ENCODE peak calls at places on chromosomes 2 and 18, in seven cellular contexts. K is renal cortical epithelial cell, O is HFFc6, F is ascending aorta, T is endothelial cell, A is hepatic stellate cell, I is Ammon's horn. X is an unnamed sample.

GRCh38 chr2:176956791-176957190 is 255.8 kb upstream of the HNRNPA3 start:
- DNase-seq in A (no peak), K (no peak), O (no peak), F (no peak), I (no peak), T (no peak), X (no peak)

GRCh38 chr2:37771600-37772088 is 100.2 kb upstream of the CDC42EP3 start:
- DNase-seq in I (peak; percentile 63), A (no peak), F (no peak), T (no peak), O (peak; percentile 79), K (no peak), X (peak; percentile 14)

GRCh38 chr2:203623104-203623503 is 83.3 kb upstream of the CD28 start:
- DNase-seq in O (peak; percentile 95), T (no peak), I (no peak), A (peak; percentile 89), F (no peak), K (peak; percentile 79), X (no peak)

GRCh38 chr2:208172125-208172524 is 8.7 kb upstream of the CRYGA start:
- DNase-seq in T (no peak), O (no peak), A (no peak), I (peak; percentile 31), F (no peak), K (no peak), X (no peak)

GRCh38 chr2:149661844-149662243 is 74.3 kb upstream of the MMADHC start:
- DNase-seq in F (no peak), K (peak; percentile 76), A (peak; percentile 1), T (no peak), O (peak; percentile 59), I (no peak), X (no peak)

GRCh38 chr2:7523557-7524210 is 606.5 kb downstream of the RNF144A start:
- DNase-seq in I (no peak), F (no peak), O (peak; percentile 1), T (no peak), K (no peak), A (no peak), X (no peak)

GRCh38 chr2:69742170-69742952 is 427 bp downstream of the ANXA4 start:
- DNase-seq in T (no peak), F (no peak), A (peak; percentile 31), I (no peak), O (no peak), K (no peak), X (no peak)

GRCh38 chr18:67600181-67600631 is 83.7 kb upstream of the DSEL start:
- DNase-seq in O (peak; percentile 67), F (no peak), A (peak; percentile 66), K (peak; percentile 98), I (no peak), T (no peak), X (no peak)

GRCh38 chr2:6777626-6778025 is 88.1 kb downstream of the CMPK2 start:
- DNase-seq in A (no peak), F (no peak), O (no peak), T (no peak), K (no peak), I (no peak), X (no peak)

GRCh38 chr2:12759248-12759647 is 42.5 kb downstream of the TRIB2 start:
- DNase-seq in O (peak; percentile 92), T (no peak), F (no peak), I (peak; percentile 13), K (peak; percentile 66), A (peak; percentile 34), X (no peak)

GRCh38 chr2:75074228-75074627 is 115.8 kb downstream of the POLE4 start:
- DNase-seq in K (no peak), F (no peak), I (no peak), T (no peak), A (no peak), O (no peak), X (no peak)

GRCh38 chr18:2818281-2818680 is 28.5 kb upstream of the EMILIN2 start:
- DNase-seq in I (no peak), F (no peak), O (no peak), T (no peak), A (no peak), K (no peak), X (no peak)

GRCh38 chr18:48743046-48743445 is 204.2 kb downstream of the CTIF start:
- DNase-seq in O (peak; percentile 69), T (no peak), F (peak; percentile 60), I (peak; percentile 74), A (no peak), K (no peak), X (peak; percentile 27)

GRCh38 chr2:240936106-240936505 is 30.0 kb downstream of the CROCC2 start:
- DNase-seq in F (no peak), K (no peak), O (no peak), T (no peak), I (no peak), A (no peak), X (no peak)

GRCh38 chr2:65349863-65350262 is 82.5 kb downstream of the SPRED2 start:
- DNase-seq in F (no peak), I (no peak), K (no peak), A (peak; percentile 42), O (peak; percentile 27), T (peak; percentile 27), X (no peak)

GRCh38 chr18:3213231-3214059 is 6.3 kb downstream of the MYOM1 start:
- DNase-seq in O (no peak), F (no peak), T (no peak), I (no peak), K (no peak), A (peak; percentile 50), X (no peak)

GRCh38 chr2:60612028-60612427 is 58.6 kb upstream of the BCL11A start:
- DNase-seq in A (no peak), K (no peak), T (peak; percentile 28), I (no peak), F (no peak), O (no peak), X (no peak)

GRCh38 chr2:193584522-193584938 is 1389.8 kb upstream of the TMEFF2 start:
- DNase-seq in I (no peak), A (no peak), O (no peak), K (peak; percentile 42), T (peak; percentile 21), F (no peak), X (no peak)

GRCh38 chr2:43199492-43200481 is 26.6 kb downstream of the ZFP36L2 start:
- DNase-seq in F (no peak), A (no peak), O (no peak), I (no peak), T (no peak), K (peak; percentile 73), X (no peak)

GRCh38 chr2:233990261-233990798 is 60.2 kb upstream of the SPP2 start:
- DNase-seq in O (no peak), F (no peak), I (no peak), T (no peak), A (no peak), K (peak; percentile 68), X (no peak)

GRCh38 chr2:128565441-128565840 is 246.8 kb upstream of the HS6ST1 start:
- DNase-seq in K (no peak), T (no peak), O (no peak), I (no peak), A (no peak), F (no peak), X (no peak)

GRCh38 chr2:127670055-127670956 is 5.0 kb downstream of the LIMS2 start:
- DNase-seq in I (no peak), F (no peak), K (no peak), A (no peak), T (no peak), O (peak; percentile 17), X (no peak)